ENCODE peak calls at places on chromosomes 2 and 18, in four cellular contexts. J, H, A and N are unnamed samples. For H3K4me1, the result is how much of the 10 kb centered on the place peaks cover.

GRCh38 chr2:17557596-17557995 is 17.1 kb downstream of the VSNL1 start:
- DNase-seq in J (no peak), H (peak), A (no peak), N (no peak)

GRCh38 chr2:185979546-185980071 is 241.0 kb downstream of the FSIP2 start:
- DNase-seq in H (peak), A (no peak), J (no peak), N (no peak)

GRCh38 chr2:170822885-170823799 is 6.5 kb downstream of the GAD1 start:
- DNase-seq in J (no peak), A (peak), H (peak), N (no peak)

GRCh38 chr18:5057348-5058012 is 139.6 kb downstream of the AKAIN1 start:
- DNase-seq in J (peak), A (no peak), H (peak), N (peak)

GRCh38 chr18:12628706-12629702 is 28.9 kb downstream of the SPIRE1 start:
- DNase-seq in J (no peak), H (no peak), A (no peak), N (no peak)

GRCh38 chr2:202339052-202339870 is 36.9 kb upstream of the BMPR2 start:
- DNase-seq in A (no peak), H (no peak), J (no peak), N (no peak)

GRCh38 chr18:31741096-31741735 is 19.5 kb downstream of the SLC25A52 start:
- DNase-seq in H (peak), J (peak), A (no peak), N (peak)

GRCh38 chr18:44818148-44818547 is 137.5 kb downstream of the SETBP1 start:
- DNase-seq in A (no peak), J (no peak), H (no peak), N (no peak)

GRCh38 chr2:133790706-133791105 is 222.4 kb upstream of the NCKAP5 start:
- DNase-seq in H (no peak), J (no peak), A (no peak), N (no peak)

GRCh38 chr2:47534179-47534919 is 131.4 kb downstream of the MSH2 start:
- DNase-seq in A (no peak), H (no peak), J (no peak), N (no peak)

GRCh38 chr2:109560265-109560664 is 53.5 kb downstream of the SEPTIN10 start:
- DNase-seq in H (no peak), J (no peak), A (no peak), N (no peak)

GRCh38 chr2:73749314-73749713 is 12.2 kb upstream of the TPRKB start:
- DNase-seq in H (no peak), J (no peak), A (no peak), N (no peak)

GRCh38 chr2:64654063-64654811 is 524 bp upstream of the SERTAD2 start:
- DNase-seq in A (peak), H (peak), J (peak), N (peak)

GRCh38 chr2:43090317-43090716 is 136.1 kb downstream of the ZFP36L2 start:
- DNase-seq in J (no peak), H (no peak), A (no peak), N (no peak)

GRCh38 chr2:43088148-43089073 is 138.0 kb downstream of the ZFP36L2 start:
- DNase-seq in A (peak), H (no peak), J (no peak), N (no peak)

GRCh38 chr2:43084699-43085091 is 141.7 kb downstream of the ZFP36L2 start:
- DNase-seq in J (no peak), A (no peak), H (no peak), N (no peak)

GRCh38 chr2:43086451-43087221 is 139.8 kb downstream of the ZFP36L2 start:
- DNase-seq in A (no peak), H (peak), J (peak), N (peak)

DNA sequence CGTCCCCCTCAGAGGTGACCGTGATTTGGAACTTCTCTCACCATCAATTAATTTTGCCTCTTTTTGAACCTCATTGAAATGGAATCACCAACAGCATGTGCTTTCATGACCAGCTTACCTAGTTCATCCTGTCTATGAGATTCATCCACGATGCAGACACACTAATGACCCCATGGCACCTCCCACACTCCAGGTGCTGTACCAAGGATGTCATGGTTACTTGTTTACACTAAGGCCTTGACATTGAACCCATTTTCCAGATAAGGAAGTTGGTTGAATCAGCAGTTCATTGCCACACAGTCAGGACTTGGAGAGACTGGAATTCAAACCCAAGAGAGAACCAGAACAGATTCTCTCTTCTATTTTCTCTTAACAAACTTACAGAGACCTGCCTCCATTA is 139.0 kb downstream of the ZFP36L2 start:
- DNase-seq in A (no peak), J (no peak), H (no peak), N (no peak)
- H3K4me1 ChIP-seq in A (half or more), J (under half), H (under half), N (under half)

GRCh38 chr2:32210767-32211408 is 45.2 kb downstream of the SLC30A6 start:
- DNase-seq in J (no peak), H (peak), A (no peak), N (no peak)

GRCh38 chr2:32212293-32212692 is 46.6 kb downstream of the SLC30A6 start:
- DNase-seq in H (no peak), J (no peak), A (no peak), N (no peak)
- TF ChIP-seq CTCF in H (no peak), J (no peak), A (no peak), N (no peak)

GRCh38 chr2:20577495-20578235 is 73.2 kb downstream of the HS1BP3 start:
- DNase-seq in J (no peak), A (peak), H (no peak), N (no peak)
- H3K4me3 ChIP-seq in J (no peak), A (no peak), H (no peak), N (no peak)

GRCh38 chr2:203681978-203682377 is 24.5 kb upstream of the CD28 start:
- DNase-seq in J (no peak), A (no peak), H (no peak), N (no peak)
- H3K4me1 ChIP-seq in J (under half), A (half or more), H (under half), N (under half)

GRCh38 chr2:227194219-227194618 is 29.8 kb downstream of the COL4A3 start:
- DNase-seq in A (no peak), J (no peak), H (no peak), N (no peak)

GRCh38 chr2:227192491-227192890 is 28.1 kb downstream of the COL4A3 start:
- DNase-seq in J (no peak), H (no peak), A (no peak), N (no peak)

GRCh38 chr2:227188292-227188691 is 23.9 kb downstream of the COL4A3 start:
- DNase-seq in H (no peak), A (no peak), J (no peak), N (no peak)

GRCh38 chr2:227186751-227187150 is 22.3 kb downstream of the COL4A3 start:
- DNase-seq in H (no peak), J (no peak), A (no peak), N (no peak)

DNA sequence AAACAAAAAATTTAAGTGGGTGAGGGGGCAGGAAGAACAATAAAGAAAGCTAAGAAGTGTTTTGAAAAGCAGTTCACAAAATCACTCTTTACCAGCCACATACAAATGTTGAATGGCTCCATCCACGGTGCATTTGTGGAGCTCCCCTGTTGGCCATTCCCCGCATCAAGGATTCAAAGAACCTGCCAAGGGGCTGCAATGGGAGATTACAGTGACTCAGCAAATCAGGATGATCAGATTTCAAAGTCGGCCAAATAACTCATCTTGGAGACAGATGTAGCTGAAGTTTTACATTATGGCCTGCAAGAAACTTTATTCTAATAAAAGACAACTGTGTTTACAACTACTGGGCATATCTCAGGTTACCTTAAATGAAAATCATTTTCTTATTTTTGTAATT is 26.9 kb downstream of the COL4A3 start:
- DNase-seq in H (peak), A (no peak), J (no peak), N (no peak)
- TF ChIP-seq CTCF in H (peak), A (no peak), J (no peak), N (no peak)

GRCh38 chr18:6741786-6742185 is 12.3 kb downstream of the ARHGAP28 start:
- DNase-seq in J (no peak), A (no peak), H (no peak), N (no peak)
- H3K4me3 ChIP-seq in J (no peak), A (no peak), H (no peak), N (no peak)

GRCh38 chr2:190663348-190663747 is 14.5 kb downstream of the NAB1 start:
- DNase-seq in H (no peak), J (no peak), A (no peak), N (no peak)

GRCh38 chr2:190664240-190664639 is 15.4 kb downstream of the NAB1 start:
- DNase-seq in J (no peak), H (no peak), A (no peak), N (no peak)

GRCh38 chr2:190663839-190664238 is 15.0 kb downstream of the NAB1 start:
- DNase-seq in J (no peak), H (no peak), A (no peak), N (no peak)

GRCh38 chr2:190659553-190659952 is 10.7 kb downstream of the NAB1 start:
- DNase-seq in A (no peak), J (no peak), H (no peak), N (no peak)

GRCh38 chr2:190662754-190663153 is 13.9 kb downstream of the NAB1 start:
- DNase-seq in H (no peak), A (no peak), J (no peak), N (no peak)
- H3K4me1 ChIP-seq in H (under half), A (under half), J (under half), N (half or more)

GRCh38 chr18:3879836-3880120 is 429.8 kb downstream of the TGIF1 start:
- DNase-seq in A (no peak), J (no peak), H (no peak), N (no peak)

GRCh38 chr18:3889121-3889520 is 439.1 kb downstream of the TGIF1 start:
- DNase-seq in J (no peak), H (no peak), A (no peak), N (no peak)

GRCh38 chr18:3889803-3890202 is 439.8 kb downstream of the TGIF1 start:
- DNase-seq in A (no peak), H (no peak), J (no peak), N (no peak)

GRCh38 chr18:3886575-3887322 is 436.8 kb downstream of the TGIF1 start:
- DNase-seq in J (no peak), H (no peak), A (no peak), N (no peak)

DNA sequence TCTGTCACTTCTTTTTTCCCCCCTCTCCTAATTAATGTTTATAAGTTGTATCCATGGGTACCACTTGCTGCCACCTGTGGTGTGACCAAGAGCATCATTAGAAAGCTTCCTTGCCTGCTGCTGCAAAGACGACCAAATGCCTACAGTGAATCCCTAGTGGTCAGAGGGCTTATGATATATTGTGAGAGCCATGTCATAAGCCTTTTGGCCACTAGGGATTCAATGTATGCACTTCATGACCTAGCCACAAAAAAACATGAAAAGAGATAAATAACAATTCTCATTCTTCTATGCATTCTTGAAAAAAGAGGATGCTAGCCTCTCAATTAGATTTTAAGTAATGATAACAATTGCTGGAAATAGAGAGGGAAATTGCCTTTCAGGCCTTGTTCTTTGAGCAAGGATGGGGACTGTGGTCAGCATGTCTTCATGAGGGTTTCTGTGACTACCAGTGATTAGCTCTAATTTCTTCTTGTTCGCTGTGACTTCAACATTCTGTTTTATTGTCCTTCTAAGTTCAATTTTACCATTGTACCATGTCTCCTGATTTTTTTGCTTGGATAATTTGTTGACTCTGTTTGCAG is 435.3 kb downstream of the TGIF1 start:
- DNase-seq in A (no peak), H (peak), J (no peak), N (no peak)
- TF ChIP-seq CTCF in A (no peak), H (peak), J (no peak), N (peak)

DNA sequence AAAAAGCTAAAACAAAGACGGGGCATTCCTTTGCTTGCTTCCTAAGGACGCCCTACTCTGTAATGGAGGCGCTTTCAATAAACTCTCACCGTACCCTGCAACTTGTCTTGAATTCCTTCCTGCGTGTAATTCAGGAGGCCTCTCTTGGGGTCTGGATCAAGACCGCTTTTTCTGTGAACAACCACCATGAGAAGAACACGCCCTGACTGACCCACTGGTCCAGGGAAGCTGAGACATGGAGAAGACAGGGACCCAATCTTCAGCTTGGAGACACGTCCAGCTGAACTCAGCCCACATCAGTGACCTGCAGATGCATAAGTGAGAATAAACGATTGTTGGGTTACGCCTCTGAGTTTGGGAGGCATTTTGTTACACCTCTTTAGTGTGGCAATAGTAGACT is 7.8 kb upstream of the NARS1 start:
- DNase-seq in H (no peak), J (no peak), A (no peak), N (no peak)
- H3K4me3 ChIP-seq in H (peak), J (peak), A (peak), N (no peak)

GRCh38 chr2:20327370-20327769 is 23.3 kb downstream of the PUM2 start:
- DNase-seq in A (no peak), J (no peak), H (no peak), N (no peak)

GRCh38 chr2:20330202-20330601 is 20.4 kb downstream of the PUM2 start:
- DNase-seq in J (no peak), A (no peak), H (no peak), N (no peak)

GRCh38 chr2:20322527-20323300 is 27.9 kb downstream of the PUM2 start:
- DNase-seq in J (no peak), A (no peak), H (no peak), N (no peak)

DNA sequence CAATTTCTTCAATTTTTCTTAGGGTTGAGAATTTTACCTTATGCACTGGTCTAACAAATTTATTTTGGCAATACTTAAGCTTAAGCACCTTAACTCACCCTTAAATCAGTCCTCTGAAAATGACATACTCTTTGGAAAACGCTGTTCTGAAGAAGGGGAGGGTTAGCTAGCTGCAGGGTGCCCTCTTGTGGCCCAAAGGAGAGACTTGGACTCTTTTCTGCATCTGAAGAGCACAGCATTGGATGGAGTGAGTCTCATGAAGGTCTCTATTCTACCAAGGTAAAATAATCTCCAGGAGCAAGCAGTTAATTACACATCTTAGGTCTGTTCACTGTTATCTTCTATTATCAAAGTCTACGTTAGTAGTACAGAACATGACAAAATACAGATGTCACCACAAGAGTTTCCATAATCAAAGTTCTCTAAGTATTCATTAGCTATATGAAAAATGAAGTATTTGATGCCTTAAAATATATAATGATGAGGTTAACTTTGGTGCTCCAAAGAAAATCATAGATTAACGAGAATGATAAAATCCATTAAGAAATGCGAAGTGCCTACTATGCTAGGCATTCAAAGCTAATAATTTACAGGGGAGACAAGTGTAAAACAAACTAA is 24.4 kb downstream of the PUM2 start:
- DNase-seq in A (no peak), J (no peak), H (peak), N (no peak)
- H3K4me1 ChIP-seq in A (half or more), J (under half), H (under half), N (under half)